ENCODE peak calls at places on chromosomes 2 and 18, in seven cellular contexts. X, O, L, Y, I, Q and K are unnamed samples.

GRCh38 chr2:202032841-202033316 is 776 bp upstream of the FZD7 start:
- DNase-seq in X (no peak), O (peak), L (peak), Y (peak), I (peak), Q (peak), K (no peak)

GRCh38 chr2:204264068-204264693 is 281.1 kb upstream of the PARD3B start:
- DNase-seq in X (peak), O (no peak), L (no peak), Y (no peak), I (no peak), Q (no peak), K (no peak)

GRCh38 chr2:134289225-134289624 is 35.4 kb downstream of the MGAT5 start:
- DNase-seq in X (no peak), O (no peak), L (no peak), Y (no peak), I (no peak), Q (peak), K (no peak)

GRCh38 chr18:68083131-68083530 is 566.6 kb upstream of the DSEL start:
- DNase-seq in X (no peak), O (no peak), L (no peak), Y (peak), I (no peak), Q (no peak), K (peak)

GRCh38 chr2:47728551-47728950 is 54.4 kb upstream of the MSH6 start:
- DNase-seq in X (no peak), O (no peak), L (no peak), Y (no peak), I (no peak), Q (no peak), K (no peak)

GRCh38 chr2:60331106-60331809 is 222.2 kb downstream of the BCL11A start:
- DNase-seq in X (no peak), O (no peak), L (no peak), Y (no peak), I (no peak), Q (no peak), K (no peak)

GRCh38 chr2:72533767-72534166 is 292.1 kb downstream of the EXOC6B start:
- DNase-seq in X (no peak), O (no peak), L (no peak), Y (peak), I (no peak), Q (no peak), K (no peak)

GRCh38 chr2:861655-862355 is 88.8 kb upstream of the SNTG2 start:
- DNase-seq in X (no peak), O (no peak), L (no peak), Y (no peak), I (no peak), Q (no peak), K (no peak)

GRCh38 chr2:81650048-81650971 is 1345.8 kb upstream of the LRRTM1 start:
- DNase-seq in X (no peak), O (no peak), L (no peak), Y (no peak), I (no peak), Q (no peak), K (no peak)

GRCh38 chr2:74925361-74925786 is 33.1 kb upstream of the POLE4 start:
- DNase-seq in X (no peak), O (no peak), L (no peak), Y (no peak), I (no peak), Q (no peak), K (no peak)

GRCh38 chr2:120969613-120970355 is 234.1 kb downstream of the GLI2 start:
- DNase-seq in X (no peak), O (peak), L (no peak), Y (no peak), I (no peak), Q (no peak), K (no peak)

GRCh38 chr2:138026116-138026855 is 62.0 kb downstream of the HNMT start:
- DNase-seq in X (no peak), O (no peak), L (no peak), Y (no peak), I (no peak), Q (no peak), K (no peak)

GRCh38 chr2:118822572-118822971 is 24.9 kb downstream of the EN1 start:
- DNase-seq in X (no peak), O (no peak), L (no peak), Y (no peak), I (no peak), Q (no peak), K (no peak)